ENCODE peak calls at places on chromosome 6, in four cellular contexts. Y is brain microvascular endothelial cell, H is epithelial cell of esophagus, I is PC-3. B is an unnamed sample.

GRCh38 chr6:107811591-107812218 is 12.4 kb downstream of the SCML4 start:
- DNase-seq in Y (peak), I (peak), H (peak), B (no peak)

GRCh38 chr6:160766657-160767018 is 64.6 kb downstream of the PLG start:
- DNase-seq in Y (no peak), I (no peak), H (no peak), B (no peak)

GRCh38 chr6:126792340-126792739 is 326.1 kb upstream of the RSPO3 start:
- DNase-seq in H (no peak), Y (no peak), I (no peak), B (no peak)

GRCh38 chr6:56724455-56724854 is 81.8 kb upstream of the DST start:
- DNase-seq in H (no peak), Y (peak), I (no peak), B (no peak)

GRCh38 chr6:139027620-139028182 is 844 bp upstream of the ABRACL start:
- DNase-seq in Y (peak), I (no peak), H (peak), B (peak)

GRCh38 chr6:17470209-17470952 is 77.0 kb downstream of the CAP2 start:
- DNase-seq in H (no peak), Y (no peak), I (no peak), B (no peak)

GRCh38 chr6:111976169-111976568 is 77.7 kb upstream of the CCN6 start:
- DNase-seq in H (no peak), I (no peak), Y (no peak), B (no peak)

GRCh38 chr6:85015396-85015990 is 251.1 kb upstream of the TBX18 start:
- DNase-seq in I (peak), H (peak), Y (peak), B (peak)

GRCh38 chr6:92587521-92587920 is 831.8 kb downstream of the EPHA7 start:
- DNase-seq in H (peak), I (peak), Y (no peak), B (no peak)

GRCh38 chr6:71403422-71404134 is 115.0 kb downstream of the OGFRL1 start:
- DNase-seq in Y (no peak), I (peak), H (peak), B (no peak)

GRCh38 chr6:114581293-114581692 is 238.5 kb upstream of the HS3ST5 start:
- DNase-seq in Y (no peak), H (no peak), I (peak), B (no peak)

GRCh38 chr6:156430361-156430760 is 346.8 kb upstream of the ARID1B start:
- DNase-seq in Y (no peak), H (no peak), I (no peak), B (no peak)

GRCh38 chr6:159762681-159763293 is 942 bp downstream of the ACAT2 start:
- DNase-seq in H (peak), I (no peak), Y (no peak), B (no peak)

GRCh38 chr6:139480356-139480833 is 105.9 kb upstream of the CITED2 start:
- DNase-seq in Y (no peak), H (no peak), I (no peak), B (no peak)

GRCh38 chr6:158321960-158322359 is 9.7 kb downstream of the TULP4 start:
- DNase-seq in I (peak), H (peak), Y (peak), B (no peak)

B was measured in thyroid gland.